ENCODE peak calls at places on chromosomes 3 and 15, in four cellular contexts. C, S, F and K are unnamed samples. For H3K4me1 and H3K9me3, the result is how much of the 10 kb centered on the place peaks cover.

GRCh38 chr3:158452324-158452723 is 118.7 kb upstream of the MLF1 start:
- DNase-seq in S (no peak), C (no peak), F (no peak), K (no peak)

GRCh38 chr3:102400142-102400541 is 34.7 kb upstream of the ZPLD1 start:
- DNase-seq in C (peak), F (no peak), S (no peak), K (no peak)

GRCh38 chr3:191175102-191175501 is 23.9 kb upstream of the OSTN start:
- DNase-seq in S (no peak), F (no peak), C (no peak), K (no peak)

GRCh38 chr3:123880998-123881561 is 3.1 kb downstream of the MYLK start:
- DNase-seq in C (peak), S (no peak), F (no peak), K (no peak)

GRCh38 chr3:170421147-170421641 is 2.5 kb downstream of the CLDN11 start:
- DNase-seq in C (no peak), S (peak), F (peak), K (no peak)

GRCh38 chr3:50583897-50584296 is 14.6 kb downstream of the HEMK1 start:
- DNase-seq in F (peak), S (peak), C (no peak), K (peak)

GRCh38 chr3:155241559-155241958 is 51.9 kb downstream of the STRIT1 start:
- DNase-seq in C (no peak), S (no peak), F (no peak), K (no peak)

GRCh38 chr3:53571264-53571663 is 76.9 kb downstream of the CACNA1D start:
- DNase-seq in F (no peak), C (no peak), S (no peak), K (no peak)

GRCh38 chr3:193589129-193589528 is 3.9 kb upstream of the OPA1 start:
- DNase-seq in C (no peak), S (no peak), F (no peak), K (no peak)

GRCh38 chr3:50214824-50215223 is 9.8 kb downstream of the SLC38A3 start:
- DNase-seq in C (no peak), S (no peak), F (no peak), K (no peak)

GRCh38 chr3:158808697-158809096 is 6.8 kb downstream of the MFSD1 start:
- DNase-seq in C (no peak), F (no peak), S (no peak), K (peak)

GRCh38 chr3:93961489-93961888 is 12.2 kb downstream of the PROS1 start:
- DNase-seq in S (no peak), F (no peak), C (no peak), K (no peak)

GRCh38 chr3:122415762-122416654 is at the start of gene WDR5B:
- DNase-seq in C (peak), S (peak), F (peak), K (peak)

GRCh38 chr3:123481722-123482457 is 33.0 kb upstream of the ADCY5 start:
- DNase-seq in S (no peak), F (no peak), C (no peak), K (no peak)

GRCh38 chr3:71785594-71786472 is 885 bp upstream of the PROK2 start:
- DNase-seq in S (no peak), F (no peak), C (no peak), K (no peak)
- H3K4me3 ChIP-seq in S (no peak), F (no peak), C (no peak), K (no peak)

DNA sequence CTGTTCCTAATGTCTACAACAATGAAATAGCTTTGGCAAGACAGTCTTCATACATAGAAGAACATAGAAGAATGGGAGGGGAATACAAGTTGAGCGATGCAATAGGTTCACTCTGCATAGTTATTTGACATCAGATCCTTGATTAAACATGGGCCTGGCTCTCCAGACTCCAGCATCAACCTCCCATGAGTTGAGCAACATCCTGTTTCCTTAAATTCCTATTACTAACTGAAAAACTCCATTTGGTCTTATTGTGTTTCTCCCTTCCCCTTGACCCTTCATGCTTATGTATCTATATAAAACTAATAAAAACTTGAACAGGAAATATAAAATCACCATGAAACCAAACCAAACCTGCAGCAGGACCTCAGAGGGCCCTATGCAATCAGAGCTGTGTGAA is 304.5 kb upstream of the SATB1 start:
- DNase-seq in F (no peak), S (no peak), C (no peak), K (no peak)
- H3K4me1 ChIP-seq in F (under half), S (under half), C (under half), K (under half)

GRCh38 chr3:60144071-60144470 is 1094.2 kb upstream of the CFAP20DC start:
- DNase-seq in F (no peak), S (no peak), C (no peak), K (no peak)
- H3K9me3 ChIP-seq in F (under half), S (under half), C (under half), K (under half)

DNA sequence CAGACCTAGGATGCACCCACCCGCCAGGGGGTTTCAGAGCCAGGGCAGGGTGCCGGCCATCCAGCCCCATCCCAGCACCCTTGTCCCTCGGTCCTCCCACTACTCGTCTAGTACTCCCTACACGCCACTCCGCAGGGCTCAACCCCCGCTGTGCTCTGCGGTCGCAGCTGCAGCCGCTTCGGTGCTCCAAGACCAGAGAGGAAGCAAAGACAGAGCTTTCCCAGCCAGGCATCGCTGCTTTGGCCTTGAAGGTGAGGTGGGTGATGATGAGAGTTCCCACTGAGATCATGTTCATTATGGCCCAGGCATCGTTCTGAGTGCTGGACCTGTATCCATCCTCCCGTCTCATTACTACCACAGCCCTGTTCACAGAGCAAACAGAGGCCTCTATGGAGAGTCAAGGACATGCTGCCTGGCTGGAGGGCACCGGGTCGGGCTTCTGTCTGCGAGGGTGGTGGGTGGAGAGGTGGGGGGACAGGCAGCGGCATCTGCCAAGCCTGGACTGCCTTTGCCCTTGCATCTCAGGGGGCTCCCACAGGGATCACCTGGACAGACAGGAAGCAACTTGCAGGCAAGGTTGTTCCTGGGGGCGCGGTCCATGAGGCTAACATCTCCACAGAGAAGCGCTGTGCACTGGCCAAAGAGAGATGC is 66.9 kb downstream of the KLF13 start:
- DNase-seq in C (no peak), F (peak), S (peak), K (no peak)
- H3K4me3 ChIP-seq in C (no peak), F (no peak), S (no peak), K (no peak)

DNA sequence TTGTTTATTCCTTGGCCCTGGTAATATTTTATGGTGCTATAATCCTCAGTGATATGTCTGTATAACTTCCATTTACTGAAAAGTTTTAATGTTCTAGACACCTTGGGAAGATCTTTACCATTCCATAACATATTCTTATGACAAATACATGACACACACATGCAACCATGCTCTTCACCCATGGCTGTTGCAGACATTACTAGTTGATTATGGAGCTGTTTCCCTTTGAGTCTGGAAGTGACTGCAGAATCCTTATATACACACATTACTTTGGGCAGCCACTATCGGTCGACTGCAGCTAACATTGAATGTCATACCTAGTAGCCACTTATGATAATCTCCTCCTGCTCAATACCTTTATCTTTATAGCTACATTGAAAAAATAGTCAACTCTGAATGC is 243.1 kb upstream of the ADAMTS9 start:
- DNase-seq in F (no peak), C (no peak), S (no peak), K (no peak)
- H3K4me1 ChIP-seq in F (under half), C (under half), S (under half), K (under half)

DNA sequence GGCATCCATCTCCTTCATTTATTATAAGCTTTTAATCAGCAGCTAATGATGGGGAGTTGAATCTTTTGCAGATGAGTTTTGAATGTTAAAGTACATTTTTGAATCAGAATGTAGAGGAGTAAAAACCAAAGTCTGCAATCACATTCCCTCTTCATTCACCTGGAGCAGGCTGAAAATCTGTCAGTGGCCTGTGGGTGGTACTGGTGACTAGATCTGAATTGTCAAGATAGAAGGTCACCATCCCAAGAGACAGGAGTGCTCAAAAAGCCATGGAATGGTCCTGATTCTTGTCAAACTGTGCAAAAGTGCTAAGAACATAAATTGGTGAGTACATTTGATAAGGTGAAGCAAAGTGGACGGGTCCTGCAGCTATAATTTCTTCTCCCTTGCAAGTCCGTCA is 881.3 kb upstream of the NR2F2 start:
- DNase-seq in C (no peak), F (no peak), S (no peak), K (no peak)
- H3K9me3 ChIP-seq in C (under half), F (under half), S (under half), K (under half)

GRCh38 chr15:76150971-76151598 is 91.3 kb downstream of the TMEM266 start:
- DNase-seq in S (no peak), F (peak), C (peak), K (peak)
- H3K4me3 ChIP-seq in S (no peak), F (no peak), C (no peak), K (no peak)